ENCODE peak calls at places on chromosomes 3 and 15, in four cellular contexts. One of them, this sample, is unnamed. For H3K9me3, the result is how much of the 10 kb centered on the place peaks cover.

GRCh38 chr3:186095584-186096061 is 13.3 kb downstream of the ETV5 start:
- DNase-seq in IMR-90: no peak
- DNase-seq in tibial artery: no peak
- DNase-seq in kidney: no peak
- DNase-seq in this sample: no peak

GRCh38 chr3:156892701-156893100 is 66.5 kb downstream of the LEKR1 start:
- DNase-seq in IMR-90: peak
- DNase-seq in tibial artery: no peak
- DNase-seq in kidney: no peak
- DNase-seq in this sample: peak

GRCh38 chr3:194540268-194540937 is 53.6 kb upstream of the ATP13A3 start:
- DNase-seq in IMR-90: peak
- DNase-seq in tibial artery: peak
- DNase-seq in kidney: no peak
- DNase-seq in this sample: no peak

GRCh38 chr3:110521019-110521418 is 550.6 kb upstream of the NECTIN3 start:
- DNase-seq in IMR-90: peak
- DNase-seq in tibial artery: no peak
- DNase-seq in kidney: no peak
- DNase-seq in this sample: peak

GRCh38 chr15:90388462-90389182 is 580 bp downstream of the IQGAP1 start:
- DNase-seq in IMR-90: peak
- DNase-seq in tibial artery: peak
- DNase-seq in kidney: peak
- DNase-seq in this sample: peak

GRCh38 chr3:46664971-46665762 is 28.3 kb downstream of the ALS2CL start:
- DNase-seq in IMR-90: peak
- DNase-seq in tibial artery: no peak
- DNase-seq in kidney: peak
- DNase-seq in this sample: no peak

GRCh38 chr3:59704292-59704691 is 654.5 kb upstream of the CFAP20DC start:
- DNase-seq in IMR-90: peak
- DNase-seq in tibial artery: no peak
- DNase-seq in kidney: no peak
- DNase-seq in this sample: no peak

GRCh38 chr3:73925045-73925444 is 300.3 kb upstream of the PDZRN3 start:
- DNase-seq in IMR-90: no peak
- DNase-seq in tibial artery: no peak
- DNase-seq in kidney: no peak
- DNase-seq in this sample: no peak

GRCh38 chr3:176958560-176958959 is 238.7 kb downstream of the TBL1XR1 start:
- DNase-seq in IMR-90: no peak
- DNase-seq in tibial artery: no peak
- DNase-seq in kidney: no peak
- DNase-seq in this sample: no peak

GRCh38 chr3:122660575-122660974 is 20.1 kb upstream of the PARP14 start:
- DNase-seq in IMR-90: no peak
- DNase-seq in tibial artery: no peak
- DNase-seq in kidney: no peak
- DNase-seq in this sample: no peak

GRCh38 chr3:12308517-12308916 is 19.6 kb downstream of the PPARG start:
- DNase-seq in IMR-90: peak
- DNase-seq in tibial artery: no peak
- DNase-seq in kidney: no peak
- DNase-seq in this sample: peak

GRCh38 chr15:101528108-101528916 is 38.8 kb upstream of the PCSK6 start:
- DNase-seq in IMR-90: no peak
- DNase-seq in tibial artery: peak
- DNase-seq in kidney: peak
- DNase-seq in this sample: no peak

GRCh38 chr15:77532846-77533245 is 99.9 kb downstream of the LINGO1 start:
- DNase-seq in IMR-90: no peak
- DNase-seq in tibial artery: no peak
- DNase-seq in kidney: no peak
- DNase-seq in this sample: no peak

GRCh38 chr3:140834266-140835037 is 107.2 kb upstream of the SLC25A36 start:
- DNase-seq in IMR-90: no peak
- DNase-seq in tibial artery: no peak
- DNase-seq in kidney: no peak
- DNase-seq in this sample: no peak

GRCh38 chr15:73972984-73973682 is 19.0 kb downstream of the STOML1 start:
- DNase-seq in IMR-90: peak
- DNase-seq in tibial artery: peak
- DNase-seq in kidney: peak
- DNase-seq in this sample: peak

GRCh38 chr15:62952969-62953368 is 89.6 kb upstream of the TPM1 start:
- DNase-seq in IMR-90: no peak
- DNase-seq in tibial artery: no peak
- DNase-seq in kidney: no peak
- DNase-seq in this sample: no peak

GRCh38 chr3:182487621-182488020 is 305.7 kb upstream of the ATP11B start:
- DNase-seq in IMR-90: no peak
- DNase-seq in tibial artery: no peak
- DNase-seq in kidney: no peak
- DNase-seq in this sample: no peak

GRCh38 chr3:179449621-179450020 is 1.6 kb downstream of the GNB4 start:
- DNase-seq in IMR-90: peak
- DNase-seq in tibial artery: no peak
- DNase-seq in kidney: no peak
- DNase-seq in this sample: peak

GRCh38 chr3:58111513-58112184 is 99.1 kb downstream of the DNASE1L3 start:
- DNase-seq in IMR-90: no peak
- DNase-seq in tibial artery: no peak
- DNase-seq in kidney: peak
- DNase-seq in this sample: no peak

GRCh38 chr3:195124378-195124985 is 146.5 kb downstream of the XXYLT1 start:
- DNase-seq in IMR-90: no peak
- DNase-seq in tibial artery: no peak
- DNase-seq in kidney: no peak
- DNase-seq in this sample: no peak

DNA sequence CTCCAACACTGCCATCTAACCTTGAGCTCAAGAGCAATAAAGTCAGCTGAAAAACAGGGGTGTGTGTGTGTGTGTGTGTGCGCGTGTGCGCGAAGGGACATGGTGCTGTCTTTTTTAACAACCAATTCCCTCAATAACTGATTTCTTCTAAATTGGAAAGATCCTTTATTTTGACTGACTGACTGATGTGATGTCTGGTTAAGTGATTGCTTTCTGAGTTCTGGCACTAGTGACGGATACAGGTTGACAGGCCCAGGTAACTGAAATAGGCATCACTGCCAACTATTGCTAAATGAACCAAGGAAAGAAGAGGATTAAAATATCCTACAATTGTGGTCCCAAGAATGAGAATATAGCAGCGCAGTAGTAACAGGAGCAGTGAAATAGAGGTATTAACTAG is 405.4 kb downstream of the ZNF385D start:
- DNase-seq in IMR-90: no peak
- DNase-seq in tibial artery: no peak
- DNase-seq in kidney: no peak
- DNase-seq in this sample: no peak
- H3K9me3 ChIP-seq in IMR-90: under half
- H3K9me3 ChIP-seq in tibial artery: under half
- H3K9me3 ChIP-seq in kidney: under half
- H3K9me3 ChIP-seq in this sample: under half

GRCh38 chr3:18419232-18419631 is 5.9 kb downstream of the SATB1 start:
- DNase-seq in IMR-90: no peak
- DNase-seq in tibial artery: no peak
- DNase-seq in kidney: no peak
- DNase-seq in this sample: no peak
- H3K9me3 ChIP-seq in IMR-90: under half
- H3K9me3 ChIP-seq in tibial artery: under half
- H3K9me3 ChIP-seq in kidney: under half
- H3K9me3 ChIP-seq in this sample: under half

DNA sequence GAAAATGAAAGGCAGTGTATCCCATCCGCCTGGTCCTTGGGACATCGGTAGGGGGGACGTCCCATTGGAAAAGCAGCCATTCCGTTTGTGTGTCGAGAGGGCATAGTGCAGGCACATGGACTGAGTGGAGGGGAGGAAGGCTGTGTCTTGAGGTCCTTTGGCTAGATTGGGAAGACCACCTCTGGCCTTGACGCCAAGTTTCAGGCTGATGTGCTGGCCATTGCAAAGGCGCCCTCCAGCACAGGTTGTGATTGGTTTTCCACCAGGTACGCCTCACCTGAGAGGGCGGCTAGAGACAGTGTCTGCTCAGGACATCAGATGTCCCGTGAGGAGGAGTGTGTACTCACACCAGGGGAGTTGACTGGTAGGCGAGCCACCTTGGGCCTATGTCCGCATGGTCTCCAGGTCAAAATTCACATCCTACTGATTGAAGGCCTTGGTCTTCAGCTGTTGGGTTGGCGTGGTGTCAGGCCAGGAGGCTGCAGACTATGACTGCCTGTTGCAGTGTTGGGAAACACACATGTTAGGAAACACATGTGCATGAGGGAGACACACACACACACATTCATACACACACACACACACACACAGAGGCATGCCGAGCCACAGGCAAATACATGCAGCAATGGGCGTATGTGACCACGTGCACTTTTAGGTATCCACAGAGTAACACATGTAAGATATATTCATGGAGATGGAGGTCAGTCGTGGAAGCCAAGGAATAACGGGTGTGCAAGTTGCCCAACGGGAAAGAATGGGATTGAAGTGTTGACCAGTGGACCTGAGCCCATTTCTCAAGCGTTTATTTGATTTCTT is 98.4 kb downstream of the SNRPN start:
- DNase-seq in IMR-90: no peak
- DNase-seq in tibial artery: no peak
- DNase-seq in kidney: no peak
- DNase-seq in this sample: no peak
- H3K9me3 ChIP-seq in IMR-90: half or more
- H3K9me3 ChIP-seq in tibial artery: half or more
- H3K9me3 ChIP-seq in kidney: half or more
- H3K9me3 ChIP-seq in this sample: half or more

GRCh38 chr15:20344601-20345400 is 196.8 kb downstream of the GOLGA6L6 start:
- DNase-seq in IMR-90: no peak
- DNase-seq in tibial artery: no peak
- DNase-seq in kidney: peak
- DNase-seq in this sample: no peak

GRCh38 chr15:20341901-20342605 is 199.5 kb downstream of the GOLGA6L6 start:
- DNase-seq in IMR-90: no peak
- DNase-seq in tibial artery: peak
- DNase-seq in kidney: peak
- DNase-seq in this sample: no peak

GRCh38 chr15:20346082-20346805 is 195.4 kb downstream of the GOLGA6L6 start:
- DNase-seq in IMR-90: no peak
- DNase-seq in tibial artery: peak
- DNase-seq in kidney: peak
- DNase-seq in this sample: no peak

GRCh38 chr15:20348291-20348899 is 193.2 kb downstream of the GOLGA6L6 start:
- DNase-seq in IMR-90: no peak
- DNase-seq in tibial artery: no peak
- DNase-seq in kidney: no peak
- DNase-seq in this sample: no peak

DNA sequence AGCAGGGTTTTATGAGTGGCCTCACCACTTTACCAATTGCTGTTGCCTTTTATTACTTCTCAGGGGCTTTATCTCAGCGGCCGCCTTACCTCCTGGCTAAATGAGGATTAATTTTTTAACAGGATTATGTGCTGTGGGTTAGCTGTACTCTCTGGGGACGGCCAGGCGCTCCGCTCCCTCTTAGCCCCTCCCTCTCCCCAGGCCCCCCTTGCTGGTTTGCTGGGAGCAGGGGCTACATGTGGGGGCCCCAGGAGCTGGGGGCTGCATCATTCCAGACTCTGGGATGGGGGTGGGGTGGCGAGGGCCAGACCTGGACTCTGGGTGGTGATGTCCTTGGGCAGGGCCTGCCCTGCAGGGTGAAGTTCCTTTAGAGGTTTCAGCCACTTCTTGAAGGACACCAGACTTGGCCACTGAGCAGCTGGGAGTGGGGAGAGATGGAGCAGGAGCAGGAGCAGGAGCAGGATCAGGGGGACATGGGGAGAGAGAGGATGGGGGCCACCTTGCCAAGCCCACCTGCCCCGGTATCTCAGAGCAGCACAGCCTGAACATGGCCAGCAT is 196.1 kb downstream of the GOLGA6L6 start:
- DNase-seq in IMR-90: no peak
- DNase-seq in tibial artery: no peak
- DNase-seq in kidney: peak
- DNase-seq in this sample: no peak
- H3K9me3 ChIP-seq in IMR-90: half or more
- H3K9me3 ChIP-seq in tibial artery: under half
- H3K9me3 ChIP-seq in kidney: under half
- H3K9me3 ChIP-seq in this sample: under half

GRCh38 chr3:16028604-16029003 is 145.9 kb upstream of the GALNT15 start:
- DNase-seq in IMR-90: peak
- DNase-seq in tibial artery: no peak
- DNase-seq in kidney: no peak
- DNase-seq in this sample: no peak

GRCh38 chr3:16031434-16031833 is 143.0 kb upstream of the GALNT15 start:
- DNase-seq in IMR-90: no peak
- DNase-seq in tibial artery: no peak
- DNase-seq in kidney: no peak
- DNase-seq in this sample: no peak

GRCh38 chr3:16030342-16030741 is 144.1 kb upstream of the GALNT15 start:
- DNase-seq in IMR-90: no peak
- DNase-seq in tibial artery: no peak
- DNase-seq in kidney: no peak
- DNase-seq in this sample: no peak

GRCh38 chr3:16033889-16034687 is 140.4 kb upstream of the GALNT15 start:
- DNase-seq in IMR-90: peak
- DNase-seq in tibial artery: no peak
- DNase-seq in kidney: no peak
- DNase-seq in this sample: peak
- H3K9me3 ChIP-seq in IMR-90: under half
- H3K9me3 ChIP-seq in tibial artery: under half
- H3K9me3 ChIP-seq in kidney: under half
- H3K9me3 ChIP-seq in this sample: under half

DNA sequence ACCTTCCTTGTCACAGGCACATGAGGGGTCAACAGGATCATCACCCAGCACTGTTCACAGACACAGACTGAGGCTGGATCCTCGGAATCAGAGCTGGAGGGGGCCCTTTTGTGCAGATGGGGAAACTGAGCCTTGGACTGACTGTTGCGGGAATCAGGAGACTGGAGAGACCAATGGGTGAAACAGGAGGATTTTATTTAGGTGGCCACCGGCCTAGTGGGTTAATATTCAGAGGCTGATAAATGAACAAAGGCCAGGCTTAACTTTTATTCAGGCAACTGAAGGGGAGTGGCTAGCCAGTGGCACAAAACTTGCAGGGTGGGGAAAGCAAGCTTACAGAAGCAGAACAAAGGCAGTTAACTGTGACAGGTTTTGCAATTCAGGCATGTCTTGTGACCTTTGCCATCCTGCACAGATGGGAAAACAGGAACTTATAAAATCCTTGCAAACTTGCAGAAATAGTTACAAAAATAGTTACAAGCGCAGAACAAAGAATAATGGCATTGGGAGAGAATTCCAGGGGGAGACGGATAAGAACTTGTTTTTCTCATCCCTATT is 25.0 kb upstream of the ACAD9 start:
- DNase-seq in IMR-90: no peak
- DNase-seq in tibial artery: no peak
- DNase-seq in kidney: no peak
- DNase-seq in this sample: no peak
- H3K9me3 ChIP-seq in IMR-90: under half
- H3K9me3 ChIP-seq in tibial artery: under half
- H3K9me3 ChIP-seq in kidney: under half
- H3K9me3 ChIP-seq in this sample: under half